ENCODE peak calls at places on chromosomes 16 and 17, in five cellular contexts. One of them, this sample, is unnamed.

GRCh38 chr16:56352351-56353053 is 72.8 kb downstream of the AMFR start:
- DNase-seq in effector CD4-positive, alpha-beta T cell: no peak
- DNase-seq in HTR-8/SVneo: no peak
- DNase-seq in activated T-cell treated with anti-CD3 and anti-CD28 coated beads for 1 hour: no peak
- DNase-seq in stimulated activated CD4-positive, alpha-beta T cell treated with anti-CD3 and anti-CD28 coated beads, Interleukin-2, amount 100 ng/mL, for 48 hours: no peak
- DNase-seq in this sample: peak

GRCh38 chr17:50218771-50219315 is 17.4 kb upstream of the COL1A1 start:
- DNase-seq in effector CD4-positive, alpha-beta T cell: no peak
- DNase-seq in activated T-cell treated with anti-CD3 and anti-CD28 coated beads for 1 hour: no peak
- DNase-seq in HTR-8/SVneo: no peak
- DNase-seq in stimulated activated CD4-positive, alpha-beta T cell treated with anti-CD3 and anti-CD28 coated beads, Interleukin-2, amount 100 ng/mL, for 48 hours: no peak
- DNase-seq in this sample: no peak

GRCh38 chr17:37742114-37742761 is 2.6 kb downstream of the HNF1B start:
- DNase-seq in HTR-8/SVneo: no peak
- DNase-seq in stimulated activated CD4-positive, alpha-beta T cell treated with anti-CD3 and anti-CD28 coated beads, Interleukin-2, amount 100 ng/mL, for 48 hours: no peak
- DNase-seq in activated T-cell treated with anti-CD3 and anti-CD28 coated beads for 1 hour: no peak
- DNase-seq in effector CD4-positive, alpha-beta T cell: no peak
- DNase-seq in this sample: peak

GRCh38 chr17:2704031-2704889 is 7.3 kb downstream of the CLUH start:
- DNase-seq in effector CD4-positive, alpha-beta T cell: no peak
- DNase-seq in HTR-8/SVneo: no peak
- DNase-seq in activated T-cell treated with anti-CD3 and anti-CD28 coated beads for 1 hour: no peak
- DNase-seq in stimulated activated CD4-positive, alpha-beta T cell treated with anti-CD3 and anti-CD28 coated beads, Interleukin-2, amount 100 ng/mL, for 48 hours: no peak
- DNase-seq in this sample: peak

GRCh38 chr16:84406006-84406963 is 37.9 kb downstream of the ATP2C2 start:
- DNase-seq in HTR-8/SVneo: no peak
- DNase-seq in effector CD4-positive, alpha-beta T cell: no peak
- DNase-seq in stimulated activated CD4-positive, alpha-beta T cell treated with anti-CD3 and anti-CD28 coated beads, Interleukin-2, amount 100 ng/mL, for 48 hours: no peak
- DNase-seq in activated T-cell treated with anti-CD3 and anti-CD28 coated beads for 1 hour: no peak
- DNase-seq in this sample: peak

GRCh38 chr17:33509331-33509730 is 216.2 kb upstream of the ASIC2 start:
- DNase-seq in stimulated activated CD4-positive, alpha-beta T cell treated with anti-CD3 and anti-CD28 coated beads, Interleukin-2, amount 100 ng/mL, for 48 hours: no peak
- DNase-seq in effector CD4-positive, alpha-beta T cell: no peak
- DNase-seq in HTR-8/SVneo: no peak
- DNase-seq in activated T-cell treated with anti-CD3 and anti-CD28 coated beads for 1 hour: no peak
- DNase-seq in this sample: no peak

GRCh38 chr17:39804839-39805238 is 59.3 kb downstream of the IKZF3 start:
- DNase-seq in stimulated activated CD4-positive, alpha-beta T cell treated with anti-CD3 and anti-CD28 coated beads, Interleukin-2, amount 100 ng/mL, for 48 hours: no peak
- DNase-seq in HTR-8/SVneo: no peak
- DNase-seq in activated T-cell treated with anti-CD3 and anti-CD28 coated beads for 1 hour: no peak
- DNase-seq in effector CD4-positive, alpha-beta T cell: no peak
- DNase-seq in this sample: no peak

GRCh38 chr16:20202747-20203146 is 124.6 kb downstream of the GP2 start:
- DNase-seq in effector CD4-positive, alpha-beta T cell: no peak
- DNase-seq in HTR-8/SVneo: no peak
- DNase-seq in activated T-cell treated with anti-CD3 and anti-CD28 coated beads for 1 hour: no peak
- DNase-seq in stimulated activated CD4-positive, alpha-beta T cell treated with anti-CD3 and anti-CD28 coated beads, Interleukin-2, amount 100 ng/mL, for 48 hours: no peak
- DNase-seq in this sample: no peak

GRCh38 chr17:57379237-57380054 is 123.1 kb downstream of the MSI2 start:
- DNase-seq in activated T-cell treated with anti-CD3 and anti-CD28 coated beads for 1 hour: no peak
- DNase-seq in HTR-8/SVneo: peak
- DNase-seq in effector CD4-positive, alpha-beta T cell: no peak
- DNase-seq in stimulated activated CD4-positive, alpha-beta T cell treated with anti-CD3 and anti-CD28 coated beads, Interleukin-2, amount 100 ng/mL, for 48 hours: no peak
- DNase-seq in this sample: no peak

GRCh38 chr16:54928016-54928356 is 2.7 kb upstream of the IRX5 start:
- DNase-seq in effector CD4-positive, alpha-beta T cell: no peak
- DNase-seq in HTR-8/SVneo: no peak
- DNase-seq in stimulated activated CD4-positive, alpha-beta T cell treated with anti-CD3 and anti-CD28 coated beads, Interleukin-2, amount 100 ng/mL, for 48 hours: no peak
- DNase-seq in activated T-cell treated with anti-CD3 and anti-CD28 coated beads for 1 hour: no peak
- DNase-seq in this sample: no peak

GRCh38 chr16:9077001-9077809 is 14.2 kb upstream of the HAPSTR1 start:
- DNase-seq in activated T-cell treated with anti-CD3 and anti-CD28 coated beads for 1 hour: no peak
- DNase-seq in HTR-8/SVneo: peak
- DNase-seq in effector CD4-positive, alpha-beta T cell: no peak
- DNase-seq in stimulated activated CD4-positive, alpha-beta T cell treated with anti-CD3 and anti-CD28 coated beads, Interleukin-2, amount 100 ng/mL, for 48 hours: no peak
- DNase-seq in this sample: no peak

GRCh38 chr17:40821536-40821935 is 878 bp downstream of the KRT10 start:
- DNase-seq in effector CD4-positive, alpha-beta T cell: no peak
- DNase-seq in activated T-cell treated with anti-CD3 and anti-CD28 coated beads for 1 hour: no peak
- DNase-seq in stimulated activated CD4-positive, alpha-beta T cell treated with anti-CD3 and anti-CD28 coated beads, Interleukin-2, amount 100 ng/mL, for 48 hours: no peak
- DNase-seq in HTR-8/SVneo: no peak
- DNase-seq in this sample: no peak

GRCh38 chr17:38868095-38868967 is 1.5 kb upstream of the LASP1 start:
- DNase-seq in effector CD4-positive, alpha-beta T cell: no peak
- DNase-seq in stimulated activated CD4-positive, alpha-beta T cell treated with anti-CD3 and anti-CD28 coated beads, Interleukin-2, amount 100 ng/mL, for 48 hours: no peak
- DNase-seq in activated T-cell treated with anti-CD3 and anti-CD28 coated beads for 1 hour: no peak
- DNase-seq in HTR-8/SVneo: no peak
- DNase-seq in this sample: peak

This sample was measured in posterior vena cava.